ENCODE peak calls at places on chromosomes 16 and 17, in nine cellular contexts. One of them, this sample, is unnamed.

GRCh38 chr17:7263071-7263800 is 958 bp upstream of the CLDN7 start:
- DNase-seq in tibial nerve: no peak
- DNase-seq in mammary epithelial cell: no peak
- DNase-seq in heart left ventricle: no peak
- DNase-seq in AG09309: no peak
- DNase-seq in CD8-positive, alpha-beta T cell: no peak
- DNase-seq in sigmoid colon: no peak
- DNase-seq in K562: peak; percentile 79
- DNase-seq in body of pancreas: peak; percentile 68
- DNase-seq in this sample: no peak

GRCh38 chr17:51087072-51087757 is 33.5 kb downstream of the SPAG9 start:
- DNase-seq in tibial nerve: no peak
- DNase-seq in body of pancreas: no peak
- DNase-seq in heart left ventricle: no peak
- DNase-seq in sigmoid colon: no peak
- DNase-seq in CD8-positive, alpha-beta T cell: no peak
- DNase-seq in K562: no peak
- DNase-seq in mammary epithelial cell: peak; percentile 52
- DNase-seq in AG09309: no peak
- DNase-seq in this sample: no peak

GRCh38 chr17:38507921-38508569 is 79.8 kb downstream of the ARHGAP23 start:
- DNase-seq in heart left ventricle: no peak
- DNase-seq in AG09309: no peak
- DNase-seq in K562: no peak
- DNase-seq in body of pancreas: no peak
- DNase-seq in tibial nerve: no peak
- DNase-seq in sigmoid colon: no peak
- DNase-seq in mammary epithelial cell: no peak
- DNase-seq in CD8-positive, alpha-beta T cell: no peak
- DNase-seq in this sample: no peak

GRCh38 chr16:6428861-6429260 is 903.8 kb upstream of the RBFOX1 start:
- DNase-seq in K562: no peak
- DNase-seq in CD8-positive, alpha-beta T cell: no peak
- DNase-seq in AG09309: no peak
- DNase-seq in body of pancreas: no peak
- DNase-seq in mammary epithelial cell: no peak
- DNase-seq in heart left ventricle: no peak
- DNase-seq in sigmoid colon: no peak
- DNase-seq in tibial nerve: no peak
- DNase-seq in this sample: no peak

GRCh38 chr16:77290451-77291110 is 91.4 kb downstream of the SYCE1L start:
- DNase-seq in CD8-positive, alpha-beta T cell: no peak
- DNase-seq in body of pancreas: no peak
- DNase-seq in sigmoid colon: no peak
- DNase-seq in AG09309: no peak
- DNase-seq in heart left ventricle: no peak
- DNase-seq in K562: no peak
- DNase-seq in mammary epithelial cell: peak; percentile 23
- DNase-seq in tibial nerve: no peak
- DNase-seq in this sample: no peak

GRCh38 chr17:21278304-21279197 is 6.0 kb upstream of the MAP2K3 start:
- DNase-seq in K562: no peak
- DNase-seq in body of pancreas: peak; percentile 33
- DNase-seq in tibial nerve: no peak
- DNase-seq in CD8-positive, alpha-beta T cell: peak; percentile 66
- DNase-seq in sigmoid colon: no peak
- DNase-seq in heart left ventricle: no peak
- DNase-seq in mammary epithelial cell: no peak
- DNase-seq in AG09309: no peak
- DNase-seq in this sample: peak; percentile 30

GRCh38 chr16:53876811-53877210 is 172.9 kb downstream of the FTO start:
- DNase-seq in heart left ventricle: no peak
- DNase-seq in sigmoid colon: no peak
- DNase-seq in CD8-positive, alpha-beta T cell: no peak
- DNase-seq in K562: no peak
- DNase-seq in mammary epithelial cell: peak; percentile 37
- DNase-seq in body of pancreas: no peak
- DNase-seq in AG09309: no peak
- DNase-seq in tibial nerve: no peak
- DNase-seq in this sample: no peak

GRCh38 chr17:40191237-40192208 is 14.3 kb downstream of the RAPGEFL1 start:
- DNase-seq in body of pancreas: peak; percentile 75
- DNase-seq in AG09309: no peak
- DNase-seq in CD8-positive, alpha-beta T cell: peak; percentile 58
- DNase-seq in mammary epithelial cell: peak; percentile 75
- DNase-seq in K562: peak; percentile 85
- DNase-seq in sigmoid colon: peak; percentile 89
- DNase-seq in heart left ventricle: peak; percentile 78
- DNase-seq in tibial nerve: peak; percentile 49
- DNase-seq in this sample: peak; percentile 64

GRCh38 chr17:75531724-75532090 is 6.2 kb downstream of the LLGL2 start:
- DNase-seq in heart left ventricle: no peak
- DNase-seq in AG09309: no peak
- DNase-seq in sigmoid colon: no peak
- DNase-seq in K562: no peak
- DNase-seq in CD8-positive, alpha-beta T cell: no peak
- DNase-seq in mammary epithelial cell: peak; percentile 38
- DNase-seq in tibial nerve: no peak
- DNase-seq in body of pancreas: no peak
- DNase-seq in this sample: no peak

GRCh38 chr17:40509626-40510327 is 8.4 kb upstream of the TNS4 start:
- DNase-seq in CD8-positive, alpha-beta T cell: no peak
- DNase-seq in heart left ventricle: peak; percentile 18
- DNase-seq in tibial nerve: no peak
- DNase-seq in AG09309: no peak
- DNase-seq in mammary epithelial cell: no peak
- DNase-seq in K562: no peak
- DNase-seq in body of pancreas: no peak
- DNase-seq in sigmoid colon: peak; percentile 22
- DNase-seq in this sample: no peak

GRCh38 chr17:48631693-48632578 is 5.8 kb upstream of the HOXB9 start:
- DNase-seq in K562: no peak
- DNase-seq in heart left ventricle: no peak
- DNase-seq in AG09309: no peak
- DNase-seq in CD8-positive, alpha-beta T cell: no peak
- DNase-seq in mammary epithelial cell: no peak
- DNase-seq in tibial nerve: no peak
- DNase-seq in body of pancreas: no peak
- DNase-seq in sigmoid colon: peak; percentile 12
- DNase-seq in this sample: no peak

GRCh38 chr16:4293822-4294457 is 21.1 kb upstream of the TFAP4 start:
- DNase-seq in heart left ventricle: peak; percentile 64
- DNase-seq in K562: peak; percentile 9
- DNase-seq in AG09309: no peak
- DNase-seq in mammary epithelial cell: peak; percentile 35
- DNase-seq in CD8-positive, alpha-beta T cell: no peak
- DNase-seq in body of pancreas: no peak
- DNase-seq in tibial nerve: no peak
- DNase-seq in sigmoid colon: peak; percentile 84
- DNase-seq in this sample: no peak

GRCh38 chr17:17122781-17123483 is 80.7 kb downstream of the MPRIP start:
- DNase-seq in K562: no peak
- DNase-seq in AG09309: no peak
- DNase-seq in CD8-positive, alpha-beta T cell: no peak
- DNase-seq in body of pancreas: no peak
- DNase-seq in mammary epithelial cell: no peak
- DNase-seq in heart left ventricle: no peak
- DNase-seq in tibial nerve: no peak
- DNase-seq in sigmoid colon: no peak
- DNase-seq in this sample: no peak

GRCh38 chr17:17120294-17120693 is 78.0 kb downstream of the MPRIP start:
- DNase-seq in heart left ventricle: no peak
- DNase-seq in mammary epithelial cell: no peak
- DNase-seq in tibial nerve: no peak
- DNase-seq in K562: no peak
- DNase-seq in sigmoid colon: no peak
- DNase-seq in body of pancreas: no peak
- DNase-seq in AG09309: no peak
- DNase-seq in CD8-positive, alpha-beta T cell: no peak
- DNase-seq in this sample: no peak

GRCh38 chr17:17120716-17121115 is 78.5 kb downstream of the MPRIP start:
- DNase-seq in mammary epithelial cell: no peak
- DNase-seq in tibial nerve: no peak
- DNase-seq in K562: no peak
- DNase-seq in heart left ventricle: no peak
- DNase-seq in body of pancreas: no peak
- DNase-seq in sigmoid colon: no peak
- DNase-seq in CD8-positive, alpha-beta T cell: no peak
- DNase-seq in AG09309: no peak
- DNase-seq in this sample: no peak

GRCh38 chr17:17119533-17119932 is 77.3 kb downstream of the MPRIP start:
- DNase-seq in sigmoid colon: no peak
- DNase-seq in K562: no peak
- DNase-seq in CD8-positive, alpha-beta T cell: peak; percentile 84
- DNase-seq in heart left ventricle: peak; percentile 35
- DNase-seq in tibial nerve: no peak
- DNase-seq in mammary epithelial cell: peak; percentile 64
- DNase-seq in AG09309: no peak
- DNase-seq in body of pancreas: no peak
- DNase-seq in this sample: peak; percentile 71

GRCh38 chr17:17121162-17121561 is 78.9 kb downstream of the MPRIP start:
- DNase-seq in tibial nerve: no peak
- DNase-seq in mammary epithelial cell: no peak
- DNase-seq in K562: no peak
- DNase-seq in sigmoid colon: no peak
- DNase-seq in body of pancreas: no peak
- DNase-seq in heart left ventricle: no peak
- DNase-seq in CD8-positive, alpha-beta T cell: no peak
- DNase-seq in AG09309: no peak
- DNase-seq in this sample: no peak
- TF ChIP-seq CTCF in tibial nerve: no peak
- TF ChIP-seq CTCF in mammary epithelial cell: no peak
- TF ChIP-seq CTCF in K562: no peak
- TF ChIP-seq CTCF in sigmoid colon: no peak
- TF ChIP-seq CTCF in body of pancreas: no peak
- TF ChIP-seq CTCF in heart left ventricle: no peak
- TF ChIP-seq CTCF in CD8-positive, alpha-beta T cell: no peak
- TF ChIP-seq CTCF in AG09309: no peak
- TF ChIP-seq CTCF in this sample: no peak

DNA sequence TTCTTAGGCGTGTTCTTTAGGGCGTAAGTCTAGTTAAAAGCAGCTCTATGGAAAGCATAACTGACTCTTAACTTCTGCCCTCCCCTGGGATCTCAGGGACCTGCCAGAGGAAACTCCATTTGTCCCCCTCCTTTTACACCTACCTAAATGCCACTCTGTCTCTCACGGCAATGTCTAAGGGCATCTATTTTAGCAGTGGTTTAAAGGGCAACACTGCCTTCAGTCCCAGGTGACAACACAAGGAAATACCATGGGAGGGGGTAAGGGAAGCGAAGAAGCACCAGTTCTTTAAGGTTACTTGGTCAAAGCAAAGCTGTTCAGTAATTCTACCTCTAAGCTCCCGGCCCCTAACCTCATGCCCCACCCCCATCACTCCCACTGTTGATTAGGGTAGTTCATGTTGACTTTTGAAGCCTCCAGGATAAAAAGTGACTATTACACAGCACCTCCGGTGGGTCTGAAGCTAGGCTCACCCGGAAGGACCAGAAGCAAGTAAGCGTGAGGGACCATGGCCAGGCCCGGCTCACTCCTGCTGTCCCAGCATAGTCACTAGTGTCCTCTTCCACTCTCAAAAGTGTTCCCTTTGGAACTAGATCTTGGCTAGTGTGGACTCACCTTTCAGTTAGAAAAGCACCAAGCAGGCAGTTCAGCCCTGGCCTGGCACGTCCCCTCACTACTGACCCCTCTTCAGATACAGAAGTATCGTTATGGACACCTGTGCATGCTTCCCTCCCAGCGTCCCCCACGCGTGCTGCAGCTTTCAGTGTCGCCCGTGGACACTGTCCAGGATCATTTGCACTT is 47.0 kb downstream of the CYTH1 start:
- DNase-seq in tibial nerve: no peak
- DNase-seq in heart left ventricle: no peak
- DNase-seq in sigmoid colon: no peak
- DNase-seq in AG09309: no peak
- DNase-seq in K562: no peak
- DNase-seq in CD8-positive, alpha-beta T cell: no peak
- DNase-seq in mammary epithelial cell: no peak
- DNase-seq in body of pancreas: no peak
- DNase-seq in this sample: no peak
- H3K4me3 ChIP-seq in tibial nerve: peak overlapping the region; percentile 57
- H3K4me3 ChIP-seq in heart left ventricle: peak overlapping the region; percentile 67
- H3K4me3 ChIP-seq in sigmoid colon: no peak overlapping the region
- H3K4me3 ChIP-seq in AG09309: no peak overlapping the region
- H3K4me3 ChIP-seq in K562: no peak overlapping the region
- H3K4me3 ChIP-seq in CD8-positive, alpha-beta T cell: peak overlapping the region; percentile 63
- H3K4me3 ChIP-seq in mammary epithelial cell: peak overlapping the region; percentile 15
- H3K4me3 ChIP-seq in body of pancreas: no peak overlapping the region
- H3K4me3 ChIP-seq in this sample: no peak overlapping the region

GRCh38 chr17:62722625-62723024 is 85.5 kb downstream of the MARCHF10 start:
- DNase-seq in mammary epithelial cell: no peak
- DNase-seq in AG09309: no peak
- DNase-seq in sigmoid colon: no peak
- DNase-seq in heart left ventricle: no peak
- DNase-seq in K562: no peak
- DNase-seq in body of pancreas: no peak
- DNase-seq in tibial nerve: no peak
- DNase-seq in CD8-positive, alpha-beta T cell: no peak
- DNase-seq in this sample: no peak

GRCh38 chr17:62719586-62719985 is 88.5 kb downstream of the MARCHF10 start:
- DNase-seq in heart left ventricle: no peak
- DNase-seq in sigmoid colon: no peak
- DNase-seq in K562: no peak
- DNase-seq in tibial nerve: no peak
- DNase-seq in AG09309: no peak
- DNase-seq in mammary epithelial cell: no peak
- DNase-seq in CD8-positive, alpha-beta T cell: no peak
- DNase-seq in body of pancreas: no peak
- DNase-seq in this sample: no peak

GRCh38 chr17:62718420-62718819 is 89.7 kb downstream of the MARCHF10 start:
- DNase-seq in K562: no peak
- DNase-seq in CD8-positive, alpha-beta T cell: no peak
- DNase-seq in tibial nerve: no peak
- DNase-seq in heart left ventricle: no peak
- DNase-seq in AG09309: no peak
- DNase-seq in sigmoid colon: no peak
- DNase-seq in mammary epithelial cell: peak; percentile 83
- DNase-seq in body of pancreas: no peak
- DNase-seq in this sample: no peak

GRCh38 chr17:62717589-62718342 is 90.3 kb downstream of the MRC2 start:
- DNase-seq in mammary epithelial cell: no peak
- DNase-seq in tibial nerve: no peak
- DNase-seq in heart left ventricle: no peak
- DNase-seq in K562: no peak
- DNase-seq in sigmoid colon: peak; percentile 26
- DNase-seq in body of pancreas: no peak
- DNase-seq in AG09309: no peak
- DNase-seq in CD8-positive, alpha-beta T cell: no peak
- DNase-seq in this sample: no peak

GRCh38 chr17:62720126-62720850 is 87.8 kb downstream of the MARCHF10 start:
- DNase-seq in AG09309: no peak
- DNase-seq in sigmoid colon: peak; percentile 7
- DNase-seq in mammary epithelial cell: no peak
- DNase-seq in body of pancreas: no peak
- DNase-seq in CD8-positive, alpha-beta T cell: no peak
- DNase-seq in tibial nerve: no peak
- DNase-seq in K562: peak; percentile 46
- DNase-seq in heart left ventricle: no peak
- DNase-seq in this sample: peak; percentile 24
- TF ChIP-seq CTCF in AG09309: peak; percentile 33
- TF ChIP-seq CTCF in sigmoid colon: no peak
- TF ChIP-seq CTCF in mammary epithelial cell: peak; percentile 43
- TF ChIP-seq CTCF in body of pancreas: no peak
- TF ChIP-seq CTCF in CD8-positive, alpha-beta T cell: no peak
- TF ChIP-seq CTCF in tibial nerve: no peak
- TF ChIP-seq CTCF in K562: peak; percentile 43
- TF ChIP-seq CTCF in heart left ventricle: peak; percentile 14
- TF ChIP-seq CTCF in this sample: peak; percentile 38

GRCh38 chr16:81638286-81638945 is 140.7 kb upstream of the PLCG2 start:
- DNase-seq in sigmoid colon: no peak
- DNase-seq in AG09309: no peak
- DNase-seq in K562: peak; percentile 61
- DNase-seq in CD8-positive, alpha-beta T cell: no peak
- DNase-seq in tibial nerve: no peak
- DNase-seq in mammary epithelial cell: no peak
- DNase-seq in heart left ventricle: no peak
- DNase-seq in body of pancreas: no peak
- DNase-seq in this sample: no peak
- H3K4me3 ChIP-seq in sigmoid colon: no peak overlapping the region
- H3K4me3 ChIP-seq in AG09309: no peak overlapping the region
- H3K4me3 ChIP-seq in K562: no peak overlapping the region
- H3K4me3 ChIP-seq in CD8-positive, alpha-beta T cell: no peak overlapping the region
- H3K4me3 ChIP-seq in tibial nerve: no peak overlapping the region
- H3K4me3 ChIP-seq in mammary epithelial cell: no peak overlapping the region
- H3K4me3 ChIP-seq in heart left ventricle: no peak overlapping the region
- H3K4me3 ChIP-seq in body of pancreas: no peak overlapping the region
- H3K4me3 ChIP-seq in this sample: no peak overlapping the region

This sample was measured in NB4.